ENCODE peak calls at places on chromosomes 11 and 22, in eight cellular contexts. P is fibroblast of villous mesenchyme, N is tibial artery, M is mammary epithelial cell, Y is HepG2, W is fibroblast of pulmonary artery, I is mucosa of descending colon, V is pancreas. F is an unnamed sample.

GRCh38 chr11:126808851-126809250 is 191.7 kb downstream of the KIRREL3 start:
- DNase-seq in V (no peak), N (no peak), M (no peak), P (no peak), I (no peak), Y (no peak), W (no peak), F (no peak)

GRCh38 chr22:40485813-40486610 is 115.6 kb downstream of the SGSM3 start:
- DNase-seq in P (no peak), I (no peak), W (peak), M (peak), V (peak), Y (no peak), N (no peak), F (peak)

GRCh38 chr11:13685461-13686108 is 17.1 kb downstream of the FAR1 start:
- DNase-seq in W (peak), N (no peak), V (no peak), M (no peak), I (no peak), Y (no peak), P (no peak), F (no peak)

GRCh38 chr11:101949846-101950245 is 33.5 kb upstream of the ANGPTL5 start:
- DNase-seq in M (no peak), P (no peak), N (no peak), V (no peak), I (no peak), W (no peak), Y (no peak), F (no peak)

GRCh38 chr11:61126266-61126665 is 24.0 kb downstream of the CD5 start:
- DNase-seq in W (peak), P (no peak), V (no peak), M (no peak), Y (no peak), I (no peak), N (no peak), F (no peak)

GRCh38 chr11:12680246-12680939 is 6.2 kb downstream of the TEAD1 start:
- DNase-seq in M (peak), V (peak), P (peak), W (peak), N (peak), Y (peak), I (peak), F (peak)

GRCh38 chr22:22380098-22381030 is 128.2 kb downstream of the ZNF280B start:
- DNase-seq in Y (no peak), I (no peak), N (no peak), M (no peak), W (no peak), V (no peak), P (no peak), F (no peak)

GRCh38 chr11:19460718-19461405 is 220.1 kb upstream of the E2F8 start:
- DNase-seq in I (peak), W (peak), Y (no peak), N (no peak), P (peak), M (peak), V (no peak), F (no peak)

GRCh38 chr11:70333206-70333605 is 62.7 kb downstream of the PPFIA1 start:
- DNase-seq in V (no peak), N (no peak), M (no peak), Y (no peak), P (peak), W (peak), I (no peak), F (no peak)

GRCh38 chr22:27633296-27633871 is 168.2 kb downstream of the MN1 start:
- DNase-seq in Y (peak), N (no peak), W (no peak), I (no peak), M (no peak), V (no peak), P (no peak), F (no peak)

GRCh38 chr11:100963375-100963774 is 166.2 kb downstream of the PGR start:
- DNase-seq in M (no peak), W (peak), I (no peak), N (no peak), P (no peak), V (no peak), Y (no peak), F (no peak)

GRCh38 chr11:844693-845644 is 2.3 kb downstream of the TSPAN4 start:
- DNase-seq in N (peak), I (peak), M (no peak), V (peak), Y (peak), P (peak), W (peak), F (peak)

GRCh38 chr11:12640355-12640754 is 33.9 kb upstream of the TEAD1 start:
- DNase-seq in M (no peak), Y (no peak), P (no peak), W (no peak), I (no peak), V (no peak), N (no peak), F (no peak)

GRCh38 chr11:9001736-9002135 is 2.1 kb downstream of the NRIP3 start:
- DNase-seq in Y (no peak), P (peak), V (no peak), M (peak), I (no peak), N (no peak), W (peak), F (peak)

GRCh38 chr11:2290351-2290841 is 11.3 kb downstream of the C11orf21 start:
- DNase-seq in W (no peak), V (no peak), Y (no peak), N (no peak), M (no peak), P (no peak), I (no peak), F (no peak)

GRCh38 chr11:86442420-86442819 is 67.7 kb downstream of the CCDC81 start:
- DNase-seq in I (no peak), P (peak), W (no peak), Y (no peak), N (no peak), V (no peak), M (no peak), F (no peak)

GRCh38 chr11:131691558-131692041 is 321.2 kb downstream of the NTM start:
- DNase-seq in V (no peak), Y (no peak), M (peak), P (peak), N (no peak), I (no peak), W (peak), F (peak)

GRCh38 chr11:58787903-58788302 is 56.2 kb upstream of the GLYAT start:
- DNase-seq in M (peak), P (no peak), N (no peak), W (no peak), Y (no peak), I (no peak), V (no peak), F (no peak)

GRCh38 chr11:1514349-1515061 is 27.9 kb upstream of the MOB2 start:
- DNase-seq in V (no peak), W (no peak), Y (no peak), P (no peak), I (no peak), N (peak), M (no peak), F (no peak)

GRCh38 chr22:36443198-36443770 is 38.2 kb downstream of the TXN2 start:
- DNase-seq in W (no peak), V (no peak), I (no peak), Y (no peak), M (no peak), N (no peak), P (peak), F (peak)

GRCh38 chr11:116207781-116208180 is 565.0 kb downstream of the BUD13 start:
- DNase-seq in P (no peak), Y (no peak), W (no peak), I (no peak), N (no peak), M (no peak), V (no peak), F (no peak)

GRCh38 chr11:129592191-129592590 is 216.5 kb downstream of the BARX2 start:
- DNase-seq in P (no peak), I (no peak), N (no peak), V (no peak), M (no peak), Y (no peak), W (no peak), F (no peak)

GRCh38 chr11:104041792-104042191 is 5.4 kb downstream of the DDI1 start:
- DNase-seq in P (no peak), W (no peak), M (no peak), V (no peak), I (no peak), Y (no peak), N (no peak), F (no peak)

GRCh38 chr11:88414385-88414861 is 76.9 kb upstream of the CTSC start:
- DNase-seq in Y (no peak), N (peak), M (peak), V (no peak), W (peak), P (peak), I (no peak), F (peak)

DNA sequence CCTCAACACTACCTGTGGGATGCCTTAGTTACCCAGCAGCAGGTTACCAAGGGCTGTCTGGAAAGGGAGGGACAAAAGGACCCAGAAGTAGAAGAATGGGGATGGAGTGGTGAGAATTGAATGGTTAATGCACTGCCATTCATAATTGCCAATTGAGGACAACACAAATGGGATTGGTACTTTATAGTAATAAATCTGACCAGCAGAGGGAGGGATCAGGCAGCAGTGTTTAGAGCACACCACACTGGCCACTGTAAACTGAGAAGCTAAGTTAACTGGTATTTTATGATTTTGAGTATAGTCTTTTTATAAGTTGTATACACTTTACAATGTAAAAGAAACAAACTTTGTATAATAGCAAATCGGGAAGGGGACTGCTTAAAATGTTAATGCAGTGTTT is 10.7 kb downstream of the TBRG1 start:
- DNase-seq in V (no peak), W (peak), N (no peak), I (no peak), Y (no peak), P (no peak), M (no peak), F (no peak)
- TF ChIP-seq CTCF in V (no peak), W (peak), N (no peak), I (no peak), Y (no peak), P (peak), M (peak), F (peak)

GRCh38 chr11:121721961-121722360 is 269.2 kb upstream of the SORL1-AS1 start:
- DNase-seq in Y (no peak), W (no peak), N (no peak), I (no peak), P (no peak), V (no peak), M (no peak), F (no peak)
- H3K4me3 ChIP-seq in Y (no peak), W (peak), N (peak), I (no peak), P (no peak), V (no peak), M (no peak), F (peak)

GRCh38 chr22:49306632-49306975 is 521.1 kb downstream of the BRD1 start:
- DNase-seq in N (peak), Y (no peak), P (no peak), W (no peak), V (no peak), M (no peak), I (no peak), F (no peak)
- TF ChIP-seq CTCF in N (no peak), Y (no peak), P (no peak), W (no peak), V (no peak), M (no peak), I (no peak), F (no peak)

GRCh38 chr11:78420255-78420764 is 2.7 kb upstream of the GAB2 start:
- DNase-seq in Y (peak), I (peak), M (no peak), N (peak), W (peak), P (peak), V (peak), F (peak)

GRCh38 chr11:78419327-78419726 is 1.7 kb upstream of the GAB2 start:
- DNase-seq in M (peak), I (no peak), W (peak), Y (no peak), V (no peak), N (peak), P (peak), F (peak)

GRCh38 chr11:78418584-78419211 is 1.1 kb upstream of the GAB2 start:
- DNase-seq in M (no peak), N (no peak), P (peak), I (no peak), Y (no peak), W (no peak), V (no peak), F (no peak)

GRCh38 chr11:78423241-78423640 is 5.6 kb upstream of the GAB2 start:
- DNase-seq in I (no peak), Y (no peak), P (no peak), W (no peak), M (no peak), V (no peak), N (no peak), F (no peak)

GRCh38 chr11:78420796-78421209 is 3.2 kb upstream of the GAB2 start:
- DNase-seq in Y (no peak), P (peak), W (peak), N (peak), V (no peak), I (peak), M (peak), F (peak)
- H3K4me3 ChIP-seq in Y (no peak), P (no peak), W (no peak), N (no peak), V (no peak), I (no peak), M (no peak), F (no peak)

DNA sequence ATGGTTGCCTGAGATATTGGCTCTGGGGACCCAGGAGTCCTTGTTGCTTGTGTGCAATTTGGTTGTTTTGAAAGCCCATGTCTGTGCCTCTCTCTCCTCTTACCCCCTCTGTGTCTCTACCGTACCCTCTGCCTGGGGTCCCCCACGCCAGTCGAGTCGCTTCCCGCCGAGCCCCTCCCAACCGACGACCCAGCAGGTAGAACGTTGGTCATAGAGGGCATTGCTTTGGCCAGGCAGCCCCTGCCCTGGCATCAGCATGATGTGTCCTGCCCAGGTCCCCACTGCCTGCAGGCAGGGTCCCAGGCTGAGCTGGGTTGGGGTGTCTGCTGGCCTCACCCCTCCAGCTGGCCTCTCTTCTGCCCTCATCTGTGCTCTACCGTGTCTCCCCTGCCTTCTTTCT is 35.0 kb downstream of the TREH start:
- DNase-seq in I (no peak), N (no peak), V (no peak), P (no peak), W (no peak), Y (no peak), M (no peak), F (no peak)
- TF ChIP-seq CTCF in I (no peak), N (no peak), V (no peak), P (no peak), W (no peak), Y (no peak), M (no peak), F (no peak)

GRCh38 chr22:46073683-46074504 is 76.4 kb upstream of the PPARA start:
- DNase-seq in M (peak), W (peak), N (peak), Y (no peak), I (peak), V (peak), P (peak), F (no peak)
- H3K4me3 ChIP-seq in M (peak), W (peak), N (peak), Y (no peak), I (peak), V (peak), P (peak), F (peak)

F was measured in AG10803.